ENCODE peak calls at places on chromosomes 6 and 20, in seven cellular contexts. B is osteocyte, Q is fibroblast of lung, N is NCI-H460, S is left ventricle myocardium inferior, L is SHP77, W is stromal cell of bone marrow. O is an unnamed sample.

GRCh38 chr6:16688984-16689636 is 72.2 kb downstream of the ATXN1 start:
- DNase-seq in L (no peak), Q (peak; percentile 87), W (peak; percentile 68), B (no peak), S (no peak), N (no peak), O (no peak)

GRCh38 chr20:58707770-58708169 is 15.2 kb downstream of the NPEPL1 start:
- DNase-seq in Q (no peak), B (peak; percentile 34), L (no peak), W (no peak), N (no peak), S (peak; percentile 6), O (peak; percentile 3)

GRCh38 chr6:147173140-147173539 is 31.1 kb upstream of the STXBP5 start:
- DNase-seq in W (no peak), L (no peak), B (no peak), Q (no peak), N (no peak), S (no peak), O (no peak)

GRCh38 chr6:95120984-95121383 is 456.4 kb upstream of the MANEA start:
- DNase-seq in W (no peak), Q (no peak), S (no peak), L (peak; percentile 4), N (no peak), B (no peak), O (no peak)

GRCh38 chr6:119562168-119562567 is 212.6 kb upstream of the MAN1A1 start:
- DNase-seq in S (no peak), Q (no peak), L (no peak), W (no peak), B (no peak), N (no peak), O (no peak)

GRCh38 chr6:155103816-155104366 is 108.8 kb downstream of the TIAM2 start:
- DNase-seq in W (no peak), S (no peak), Q (no peak), L (no peak), B (peak; percentile 48), N (no peak), O (no peak)

GRCh38 chr20:50996901-50997830 is 25.7 kb downstream of the KCNG1 start:
- DNase-seq in N (no peak), Q (peak; percentile 31), B (no peak), W (no peak), S (no peak), L (no peak), O (no peak)

GRCh38 chr6:119224095-119224701 is 125.4 kb downstream of the MAN1A1 start:
- DNase-seq in N (no peak), L (no peak), B (no peak), S (no peak), Q (no peak), W (no peak), O (no peak)

GRCh38 chr6:42378125-42378524 is 73.6 kb downstream of the TRERF1 start:
- DNase-seq in S (no peak), Q (no peak), N (no peak), W (no peak), L (no peak), B (no peak), O (no peak)

GRCh38 chr6:124441430-124441829 is 520.8 kb upstream of the RNF217 start:
- DNase-seq in N (no peak), W (no peak), S (no peak), Q (no peak), B (no peak), L (no peak), O (no peak)

GRCh38 chr6:32852844-32853540 is 512 bp downstream of the TAP1 start:
- DNase-seq in Q (peak; percentile 27), B (no peak), S (peak; percentile 42), L (no peak), W (no peak), N (no peak), O (peak; percentile 50)

GRCh38 chr20:14334306-14334930 is 3.0 kb downstream of the FLRT3 start:
- DNase-seq in Q (peak; percentile 76), B (no peak), S (no peak), W (peak; percentile 33), N (peak; percentile 34), L (peak; percentile 38), O (peak; percentile 18)

GRCh38 chr6:76742919-76743318 is 670.5 kb upstream of the IMPG1 start:
- DNase-seq in Q (no peak), S (no peak), W (no peak), N (no peak), B (no peak), L (no peak), O (no peak)

GRCh38 chr6:12957321-12958051 is 240.9 kb downstream of the PHACTR1 start:
- DNase-seq in N (no peak), L (no peak), W (peak; percentile 14), B (no peak), S (peak; percentile 74), Q (peak; percentile 48), O (peak; percentile 36)

GRCh38 chr20:2846698-2847097 is 6.2 kb downstream of the VPS16 start:
- DNase-seq in B (no peak), N (no peak), S (no peak), Q (no peak), W (no peak), L (no peak), O (no peak)

GRCh38 chr6:37008484-37009186 is 3.2 kb downstream of the FGD2 start:
- DNase-seq in N (no peak), B (no peak), W (no peak), Q (no peak), S (no peak), L (no peak), O (no peak)

GRCh38 chr6:88124925-88125557 is 41.1 kb downstream of the CNR1 start:
- DNase-seq in L (no peak), S (no peak), Q (no peak), W (no peak), N (no peak), B (no peak), O (no peak)

GRCh38 chr20:40654876-40655275 is 34.2 kb downstream of the MAFB start:
- DNase-seq in Q (peak; percentile 50), L (no peak), W (no peak), N (no peak), S (peak; percentile 53), B (no peak), O (no peak)

GRCh38 chr6:158361961-158362634 is 49.8 kb downstream of the TULP4 start:
- DNase-seq in W (peak; percentile 72), N (no peak), S (no peak), Q (peak; percentile 19), L (no peak), B (no peak), O (no peak)

GRCh38 chr20:46558511-46558959 is 8.1 kb upstream of the OCSTAMP start:
- DNase-seq in B (no peak), S (no peak), Q (peak; percentile 87), N (peak; percentile 16), L (peak; percentile 81), W (peak; percentile 96), O (peak; percentile 25)

GRCh38 chr6:56144538-56145324 is 102.6 kb downstream of the COL21A1 start:
- DNase-seq in S (no peak), Q (peak; percentile 74), W (peak; percentile 91), N (no peak), L (no peak), B (no peak), O (no peak)

GRCh38 chr20:57782631-57783041 is 72.8 kb upstream of the PMEPA1 start:
- DNase-seq in Q (no peak), W (no peak), N (no peak), L (no peak), S (no peak), B (no peak), O (no peak)

GRCh38 chr20:38751360-38751976 is 3.2 kb downstream of the ACTR5 start:
- DNase-seq in B (no peak), L (no peak), N (peak; percentile 41), S (no peak), Q (peak; percentile 59), W (no peak), O (no peak)

GRCh38 chr6:134077301-134077700 is 24.9 kb upstream of the SLC2A12 start:
- DNase-seq in L (no peak), N (no peak), S (no peak), B (no peak), W (no peak), Q (peak; percentile 31), O (no peak)

GRCh38 chr20:56249244-56249955 is 868 bp downstream of the MC3R start:
- DNase-seq in W (no peak), L (peak; percentile 53), B (no peak), S (no peak), Q (no peak), N (peak; percentile 21), O (no peak)

GRCh38 chr20:5559937-5560336 is 190.3 kb upstream of the SHLD1 start:
- DNase-seq in Q (no peak), S (no peak), N (no peak), B (no peak), L (no peak), W (no peak), O (no peak)

GRCh38 chr6:135904666-135905065 is 53.2 kb downstream of the PDE7B start:
- DNase-seq in B (no peak), W (no peak), N (no peak), L (no peak), S (no peak), Q (no peak), O (no peak)

GRCh38 chr6:47275640-47276039 is 34.1 kb downstream of the TNFRSF21 start:
- DNase-seq in B (no peak), N (no peak), L (no peak), W (no peak), Q (no peak), S (no peak), O (no peak)

GRCh38 chr20:51536116-51537069 is 6.1 kb downstream of the NFATC2 start:
- DNase-seq in B (no peak), N (no peak), Q (no peak), L (peak; percentile 81), S (no peak), W (no peak), O (no peak)

GRCh38 chr6:68732423-68732822 is 97.3 kb downstream of the ADGRB3 start:
- DNase-seq in W (no peak), L (no peak), B (no peak), Q (no peak), S (no peak), N (no peak), O (no peak)

O was measured in uterus.